ENCODE peak calls at places on chromosomes 11 and 22, in six cellular contexts. Q is mammary epithelial cell; G is GF-D8; P is iris pigment epithelial cell; Z is activated CD4-positive, alpha-beta T cell treated with anti-CD3 and anti-CD28 coated beads, Interleukin-2, amount 50 U/mL, for 1 hour; B is activated CD4-positive, CD25-positive, alpha-beta regulatory T cell. H is an unnamed sample.

GRCh38 chr11:22787565-22788162 is 41.9 kb downstream of the SVIP start:
- DNase-seq in Q (peak; percentile 16), G (no peak), P (peak; percentile 33), Z (peak; percentile 13), B (no peak), H (no peak)

GRCh38 chr11:33670250-33671011 is 30.2 kb downstream of the C11orf91 start:
- DNase-seq in Q (peak; percentile 69), G (no peak), P (peak; percentile 77), Z (no peak), B (no peak), H (no peak)

GRCh38 chr11:65442952-65443351 is 20.4 kb downstream of the NEAT1 start:
- DNase-seq in Q (no peak), G (peak; percentile 25), P (peak; percentile 36), Z (no peak), B (no peak), H (peak; percentile 18)

GRCh38 chr22:46682011-46682731 is 55.9 kb downstream of the CERK start:
- DNase-seq in Q (no peak), G (no peak), P (no peak), Z (no peak), B (no peak), H (no peak)

GRCh38 chr11:61092280-61092766 is 10.0 kb upstream of the CD5 start:
- DNase-seq in Q (no peak), G (no peak), P (no peak), Z (peak; percentile 50), B (no peak), H (peak; percentile 80)

GRCh38 chr11:12890476-12890875 is 118.6 kb upstream of the RASSF10 start:
- DNase-seq in Q (no peak), G (no peak), P (peak; percentile 70), Z (no peak), B (no peak), H (no peak)

GRCh38 chr11:14544611-14545010 is 24.4 kb upstream of the PSMA1 start:
- DNase-seq in Q (peak; percentile 43), G (peak; percentile 85), P (peak; percentile 69), Z (no peak), B (no peak), H (no peak)

GRCh38 chr11:74278721-74279148 is 32.7 kb downstream of the P4HA3 start:
- DNase-seq in Q (peak; percentile 87), G (no peak), P (peak; percentile 100), Z (no peak), B (no peak), H (no peak)

GRCh38 chr11:67238894-67239794 is 27.1 kb upstream of the GRK2 start:
- DNase-seq in Q (peak; percentile 41), G (no peak), P (peak; percentile 36), Z (no peak), B (no peak), H (no peak)

GRCh38 chr11:57659669-57660068 is 2.1 kb downstream of the CLP1 start:
- DNase-seq in Q (no peak), G (no peak), P (no peak), Z (no peak), B (no peak), H (no peak)

GRCh38 chr11:47184711-47185304 is 1.4 kb downstream of the PACSIN3 start:
- DNase-seq in Q (no peak), G (no peak), P (no peak), Z (no peak), B (no peak), H (no peak)

GRCh38 chr11:31997955-31998354 is 92.9 kb upstream of the RCN1 start:
- DNase-seq in Q (no peak), G (no peak), P (no peak), Z (no peak), B (no peak), H (no peak)

GRCh38 chr11:22389526-22390282 is 51.5 kb downstream of the SLC17A6 start:
- DNase-seq in Q (peak; percentile 2), G (no peak), P (no peak), Z (no peak), B (no peak), H (no peak)